ENCODE peak calls at places on chromosomes 2 and 18, in six cellular contexts. Y is kidney epithelial cell; F is BJ; Q is breast epithelium; N is naive thymus-derived CD4-positive, alpha-beta T cell; U is GM23248. I is an unnamed sample.
A peak's percentile ranks its signal among the peaks of the same experiment; 100 is the strongest.

GRCh38 chr2:147860009-147860408 is 15.2 kb downstream of the ACVR2A start:
- DNase-seq in Y (no peak), Q (no peak), U (no peak), F (no peak), N (no peak), I (no peak)

GRCh38 chr2:66874411-66874810 is 439.5 kb downstream of the MEIS1 start:
- DNase-seq in Q (no peak), Y (no peak), N (no peak), U (peak; percentile 62), F (peak; percentile 59), I (no peak)

GRCh38 chr2:119387381-119388129 is 20.8 kb downstream of the DBI start:
- DNase-seq in Q (peak; percentile 86), N (no peak), U (peak; percentile 87), Y (peak; percentile 91), F (no peak), I (no peak)

GRCh38 chr2:190678444-190679162 is 29.7 kb downstream of the NAB1 start:
- DNase-seq in N (no peak), Q (no peak), U (no peak), Y (no peak), F (no peak), I (no peak)

GRCh38 chr2:26649322-26649721 is 8.2 kb upstream of the CIB4 start:
- DNase-seq in Y (no peak), N (no peak), Q (no peak), U (no peak), F (no peak), I (no peak)

GRCh38 chr18:73688851-73689659 is 458.6 kb downstream of the FBXO15 start:
- DNase-seq in N (no peak), U (peak; percentile 89), Y (no peak), F (peak; percentile 86), Q (no peak), I (no peak)

GRCh38 chr2:144943293-144943941 is 423.5 kb upstream of the ZEB2 start:
- DNase-seq in Q (no peak), F (no peak), Y (no peak), N (no peak), U (peak; percentile 6), I (no peak)

GRCh38 chr2:238096311-238097011 is 3.7 kb upstream of the ESPNL start:
- DNase-seq in Y (no peak), U (no peak), F (no peak), Q (peak; percentile 15), N (no peak), I (no peak)

GRCh38 chr2:8985561-8986326 is 17.7 kb downstream of the MBOAT2 start:
- DNase-seq in Q (no peak), F (no peak), N (no peak), Y (no peak), U (peak; percentile 70), I (no peak)

GRCh38 chr2:151032741-151033152 is 228.9 kb downstream of the RBM43 start:
- DNase-seq in U (peak; percentile 93), Q (no peak), Y (no peak), F (peak; percentile 99), N (no peak), I (no peak)

GRCh38 chr2:8754056-8754790 is 72.4 kb downstream of the ID2 start:
- DNase-seq in Q (no peak), F (no peak), Y (no peak), U (peak; percentile 45), N (no peak), I (no peak)

GRCh38 chr2:10534514-10535250 is 86.6 kb upstream of the ODC1 start:
- DNase-seq in U (peak; percentile 51), N (no peak), Q (no peak), F (no peak), Y (no peak), I (no peak)

GRCh38 chr2:142127248-142127647 is 3.6 kb downstream of the LRP1B start:
- DNase-seq in Y (no peak), N (no peak), F (no peak), U (no peak), Q (no peak), I (no peak)

GRCh38 chr2:134232868-134233732 is 20.8 kb upstream of the MGAT5 start:
- DNase-seq in N (no peak), Q (no peak), F (no peak), Y (no peak), U (peak; percentile 43), I (no peak)

GRCh38 chr2:178277741-178278197 is 83.5 kb downstream of the OSBPL6 start:
- DNase-seq in U (peak; percentile 23), N (no peak), Q (no peak), Y (no peak), F (no peak), I (no peak)

GRCh38 chr2:233139875-233140585 is 79.9 kb downstream of the INPP5D start:
- DNase-seq in F (no peak), Y (no peak), U (no peak), Q (no peak), N (no peak), I (no peak)

GRCh38 chr2:28470759-28471158 is 25.1 kb upstream of the PLB1 start:
- DNase-seq in Y (no peak), F (no peak), Q (no peak), N (no peak), U (no peak), I (no peak)

DNA sequence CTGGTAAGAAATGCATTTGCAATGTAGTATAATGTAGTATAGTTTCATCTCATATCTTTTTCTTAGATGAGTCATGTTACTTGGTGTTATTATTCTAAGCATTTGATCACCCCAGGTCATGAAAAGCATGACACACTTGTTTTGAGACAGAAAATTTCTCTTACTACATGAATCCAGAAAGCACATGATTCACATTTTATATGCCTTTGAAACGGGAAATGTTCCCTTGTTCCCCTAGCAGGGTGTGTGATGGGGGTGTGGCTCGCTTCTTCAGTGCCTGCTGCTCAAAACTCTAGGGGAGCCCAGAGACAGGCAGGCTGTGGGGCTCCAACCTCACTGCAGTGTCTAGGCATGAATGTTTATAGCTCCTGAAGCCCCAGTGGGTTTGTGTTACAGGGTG is 116.0 kb upstream of the RAB27B start:
- DNase-seq in U (peak; percentile 79), N (no peak), Q (no peak), Y (peak; percentile 26), F (peak; percentile 28), I (no peak)
- H3K36me3 ChIP-seq in U (no peaks in the 10 kb centered on the region), N (no peaks in the 10 kb centered on the region), Q (no peaks in the 10 kb centered on the region), Y (no peaks in the 10 kb centered on the region), F (no peaks in the 10 kb centered on the region), I (no peaks in the 10 kb centered on the region)

DNA sequence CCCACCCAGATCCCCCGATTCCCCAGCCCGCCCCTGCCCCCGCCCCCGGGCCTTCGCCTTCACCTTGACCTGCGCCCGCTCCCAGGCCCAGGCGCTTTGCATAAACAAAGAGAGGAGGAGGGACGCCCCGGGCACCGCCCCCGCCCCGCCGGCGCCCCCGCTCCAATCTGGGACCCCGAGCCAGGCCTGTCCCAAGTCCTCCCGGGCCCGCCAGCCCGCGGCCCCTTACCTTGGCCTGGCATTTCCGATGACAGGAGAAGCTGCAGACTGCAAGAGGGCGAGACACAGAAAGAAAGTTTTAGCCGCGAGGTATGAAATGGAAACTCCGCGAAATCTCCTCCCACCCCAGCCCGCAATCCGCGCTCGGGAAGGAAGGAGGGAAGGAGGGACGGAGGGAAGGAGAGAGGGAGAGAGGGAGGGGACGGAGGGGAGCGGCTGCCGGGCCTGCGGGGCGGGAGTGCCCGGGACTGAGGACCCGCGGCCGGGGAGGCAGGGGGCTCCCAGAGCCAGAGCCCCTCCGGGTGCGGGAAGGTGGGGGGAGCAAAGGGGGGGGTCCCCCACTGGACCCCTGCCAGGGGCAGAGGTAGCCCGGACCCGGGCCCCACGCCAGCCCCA is 24.2 kb downstream of the TNS1 start:
- DNase-seq in Q (no peak), U (no peak), F (no peak), Y (no peak), N (no peak), I (no peak)
- H3K4me3 ChIP-seq in Q (peak overlapping the region; percentile 45), U (no peak overlapping the region), F (no peak overlapping the region), Y (peak overlapping the region; percentile 50), N (no peak overlapping the region), I (no peak overlapping the region)

DNA sequence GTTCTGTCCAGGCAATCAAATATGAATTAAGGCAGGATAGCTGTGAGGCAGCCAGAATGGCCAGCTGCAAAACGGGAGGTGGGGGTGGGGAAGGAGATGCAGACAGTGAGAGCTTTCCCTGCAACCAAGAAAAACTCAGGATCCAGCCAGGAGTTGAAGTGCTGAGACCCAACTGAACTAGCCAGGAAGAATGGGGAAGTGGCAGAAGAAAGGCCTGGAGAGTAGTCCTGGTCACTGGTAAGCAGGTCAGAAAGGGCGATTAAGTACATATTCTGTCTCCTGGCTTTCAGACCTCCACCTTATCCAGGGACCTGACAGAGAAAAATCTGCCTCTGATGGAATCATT is 12.8 kb upstream of the HOXD1 start:
- DNase-seq in F (no peak), U (no peak), N (no peak), Y (no peak), Q (no peak), I (no peak)
- H3K36me3 ChIP-seq in F (no peaks in the 10 kb centered on the region), U (peaks cover 4% of the 10 kb centered on the region), N (no peaks in the 10 kb centered on the region), Y (no peaks in the 10 kb centered on the region), Q (no peaks in the 10 kb centered on the region), I (no peaks in the 10 kb centered on the region)

GRCh38 chr18:70419526-70419925 is 130.7 kb downstream of the SOCS6 start:
- DNase-seq in Q (no peak), U (peak; percentile 71), Y (no peak), F (peak; percentile 46), N (no peak), I (no peak)

GRCh38 chr18:70417847-70418246 is 129.0 kb downstream of the SOCS6 start:
- DNase-seq in Y (no peak), F (no peak), U (no peak), Q (no peak), N (no peak), I (no peak)

GRCh38 chr18:70420151-70420898 is 131.5 kb downstream of the SOCS6 start:
- DNase-seq in Q (no peak), Y (no peak), F (peak; percentile 74), U (peak; percentile 84), N (no peak), I (no peak)

GRCh38 chr18:70416496-70416895 is 127.7 kb downstream of the SOCS6 start:
- DNase-seq in U (no peak), Q (no peak), Y (no peak), N (no peak), F (no peak), I (no peak)

DNA sequence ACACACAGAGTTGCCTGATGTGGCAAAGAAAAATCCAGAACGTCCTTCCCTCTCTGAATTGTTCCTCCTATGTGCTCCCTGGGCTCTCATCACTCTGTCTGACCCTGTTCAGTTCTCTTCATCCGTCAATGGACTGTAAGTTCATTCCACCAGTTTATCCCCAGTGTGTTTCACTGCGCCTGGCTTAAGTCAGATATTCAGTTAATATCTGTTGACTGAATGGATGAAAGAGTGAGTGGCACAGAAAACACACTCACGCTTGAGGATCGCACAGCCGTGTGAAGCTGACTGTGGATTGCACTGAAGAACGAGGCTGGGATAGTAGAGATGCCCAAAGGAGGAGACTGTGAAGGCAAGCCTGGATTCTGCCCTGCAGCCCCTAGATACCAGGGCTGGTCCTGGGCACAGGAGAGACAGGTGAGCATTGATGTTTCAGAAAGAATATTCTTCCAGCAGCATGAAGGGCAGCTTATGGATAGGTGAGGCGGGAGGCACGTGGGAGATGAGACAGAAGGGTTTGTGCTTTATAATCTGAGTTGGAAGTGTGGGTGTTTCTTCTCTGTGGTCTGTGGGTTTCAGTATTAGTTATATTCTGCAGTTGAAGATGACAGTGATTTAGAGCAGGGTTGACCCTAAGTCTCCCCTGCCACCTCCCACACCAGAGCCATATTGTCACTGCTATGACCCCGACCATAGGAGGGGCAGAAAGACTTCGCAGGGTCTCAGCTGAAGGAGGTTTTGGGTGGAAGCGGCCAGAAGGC is 129.9 kb downstream of the SOCS6 start:
- DNase-seq in N (no peak), Q (no peak), F (no peak), U (peak; percentile 48), Y (no peak), I (no peak)
- H3K4me3 ChIP-seq in N (no peak overlapping the region), Q (no peak overlapping the region), F (no peak overlapping the region), U (peak overlapping the region; percentile 42), Y (no peak overlapping the region), I (no peak overlapping the region)

GRCh38 chr18:62880034-62880433 is 164.7 kb downstream of the PHLPP1 start:
- DNase-seq in U (no peak), Y (no peak), F (no peak), N (no peak), Q (no peak), I (no peak)
- H3K36me3 ChIP-seq in U (no peaks in the 10 kb centered on the region), Y (no peaks in the 10 kb centered on the region), F (no peaks in the 10 kb centered on the region), N (no peaks in the 10 kb centered on the region), Q (no peaks in the 10 kb centered on the region), I (no peaks in the 10 kb centered on the region)

I was measured in effector memory CD4-positive, alpha-beta T cell.